ENCODE peak calls at places on chromosomes 7 and 10, in ten cellular contexts. One of them, this sample, is unnamed.

GRCh38 chr7:149717481-149717880 is 55.9 kb downstream of the ZNF467 start:
- DNase-seq in RPMI8226: no peak
- DNase-seq in HS-27A: no peak
- DNase-seq in T follicular helper cell: no peak
- DNase-seq in SW 1271: no peak
- DNase-seq in PC-3: no peak
- DNase-seq in T-helper 2 cell: no peak
- DNase-seq in left lobe of liver: no peak
- DNase-seq in NCI-H446: no peak
- DNase-seq in activated CD8-positive, alpha-beta memory T cell treated with anti-CD3 and anti-CD28 coated beads, Interleukin-2, amount 10 ng/mL, durations not matched to agents 7 days and 5 days: no peak
- DNase-seq in this sample: no peak

GRCh38 chr7:28002638-28003037 is 178.0 kb downstream of the JAZF1 start:
- DNase-seq in RPMI8226: no peak
- DNase-seq in HS-27A: no peak
- DNase-seq in T follicular helper cell: no peak
- DNase-seq in SW 1271: no peak
- DNase-seq in PC-3: peak; percentile 4
- DNase-seq in T-helper 2 cell: no peak
- DNase-seq in left lobe of liver: no peak
- DNase-seq in NCI-H446: no peak
- DNase-seq in activated CD8-positive, alpha-beta memory T cell treated with anti-CD3 and anti-CD28 coated beads, Interleukin-2, amount 10 ng/mL, durations not matched to agents 7 days and 5 days: no peak
- DNase-seq in this sample: no peak

GRCh38 chr10:52283174-52283573 is 30.9 kb upstream of the DKK1 start:
- DNase-seq in RPMI8226: no peak
- DNase-seq in HS-27A: no peak
- DNase-seq in T follicular helper cell: no peak
- DNase-seq in SW 1271: no peak
- DNase-seq in PC-3: peak; percentile 45
- DNase-seq in T-helper 2 cell: no peak
- DNase-seq in left lobe of liver: no peak
- DNase-seq in NCI-H446: no peak
- DNase-seq in activated CD8-positive, alpha-beta memory T cell treated with anti-CD3 and anti-CD28 coated beads, Interleukin-2, amount 10 ng/mL, durations not matched to agents 7 days and 5 days: no peak
- DNase-seq in this sample: no peak

GRCh38 chr7:486216-486743 is 33.4 kb downstream of the PDGFA start:
- DNase-seq in RPMI8226: no peak
- DNase-seq in HS-27A: no peak
- DNase-seq in T follicular helper cell: no peak
- DNase-seq in SW 1271: no peak
- DNase-seq in PC-3: no peak
- DNase-seq in T-helper 2 cell: no peak
- DNase-seq in left lobe of liver: no peak
- DNase-seq in NCI-H446: no peak
- DNase-seq in activated CD8-positive, alpha-beta memory T cell treated with anti-CD3 and anti-CD28 coated beads, Interleukin-2, amount 10 ng/mL, durations not matched to agents 7 days and 5 days: no peak
- DNase-seq in this sample: no peak

GRCh38 chr10:131769691-131770090 is 131.1 kb upstream of the PPP2R2D start:
- DNase-seq in RPMI8226: no peak
- DNase-seq in HS-27A: no peak
- DNase-seq in T follicular helper cell: no peak
- DNase-seq in SW 1271: no peak
- DNase-seq in PC-3: no peak
- DNase-seq in T-helper 2 cell: no peak
- DNase-seq in left lobe of liver: no peak
- DNase-seq in NCI-H446: no peak
- DNase-seq in activated CD8-positive, alpha-beta memory T cell treated with anti-CD3 and anti-CD28 coated beads, Interleukin-2, amount 10 ng/mL, durations not matched to agents 7 days and 5 days: no peak
- DNase-seq in this sample: no peak

GRCh38 chr7:107122483-107122882 is 46.3 kb upstream of the HBP1 start:
- DNase-seq in RPMI8226: no peak
- DNase-seq in HS-27A: no peak
- DNase-seq in T follicular helper cell: no peak
- DNase-seq in SW 1271: no peak
- DNase-seq in PC-3: no peak
- DNase-seq in T-helper 2 cell: no peak
- DNase-seq in left lobe of liver: no peak
- DNase-seq in NCI-H446: no peak
- DNase-seq in activated CD8-positive, alpha-beta memory T cell treated with anti-CD3 and anti-CD28 coated beads, Interleukin-2, amount 10 ng/mL, durations not matched to agents 7 days and 5 days: no peak
- DNase-seq in this sample: no peak

GRCh38 chr10:113965683-113966082 is 78.0 kb upstream of the ADRB1 start:
- DNase-seq in RPMI8226: no peak
- DNase-seq in HS-27A: no peak
- DNase-seq in T follicular helper cell: no peak
- DNase-seq in SW 1271: no peak
- DNase-seq in PC-3: no peak
- DNase-seq in T-helper 2 cell: no peak
- DNase-seq in left lobe of liver: no peak
- DNase-seq in NCI-H446: no peak
- DNase-seq in activated CD8-positive, alpha-beta memory T cell treated with anti-CD3 and anti-CD28 coated beads, Interleukin-2, amount 10 ng/mL, durations not matched to agents 7 days and 5 days: no peak
- DNase-seq in this sample: no peak

GRCh38 chr10:126387931-126388911 is at the start of gene ADAM12:
- DNase-seq in RPMI8226: no peak
- DNase-seq in HS-27A: no peak
- DNase-seq in T follicular helper cell: no peak
- DNase-seq in SW 1271: no peak
- DNase-seq in PC-3: peak; percentile 32
- DNase-seq in T-helper 2 cell: peak; percentile 22
- DNase-seq in left lobe of liver: peak; percentile 46
- DNase-seq in NCI-H446: no peak
- DNase-seq in activated CD8-positive, alpha-beta memory T cell treated with anti-CD3 and anti-CD28 coated beads, Interleukin-2, amount 10 ng/mL, durations not matched to agents 7 days and 5 days: no peak
- DNase-seq in this sample: peak; percentile 51

GRCh38 chr7:135449467-135449866 is 60.4 kb downstream of the CNOT4 start:
- DNase-seq in RPMI8226: no peak
- DNase-seq in HS-27A: no peak
- DNase-seq in T follicular helper cell: no peak
- DNase-seq in SW 1271: no peak
- DNase-seq in PC-3: no peak
- DNase-seq in T-helper 2 cell: no peak
- DNase-seq in left lobe of liver: no peak
- DNase-seq in NCI-H446: no peak
- DNase-seq in activated CD8-positive, alpha-beta memory T cell treated with anti-CD3 and anti-CD28 coated beads, Interleukin-2, amount 10 ng/mL, durations not matched to agents 7 days and 5 days: no peak
- DNase-seq in this sample: no peak

GRCh38 chr7:107643407-107643806 is 17.2 kb upstream of the SLC26A4 start:
- DNase-seq in RPMI8226: no peak
- DNase-seq in HS-27A: no peak
- DNase-seq in T follicular helper cell: no peak
- DNase-seq in SW 1271: no peak
- DNase-seq in PC-3: peak; percentile 72
- DNase-seq in T-helper 2 cell: no peak
- DNase-seq in left lobe of liver: no peak
- DNase-seq in NCI-H446: no peak
- DNase-seq in activated CD8-positive, alpha-beta memory T cell treated with anti-CD3 and anti-CD28 coated beads, Interleukin-2, amount 10 ng/mL, durations not matched to agents 7 days and 5 days: no peak
- DNase-seq in this sample: no peak

GRCh38 chr10:11822809-11823121 is 391 bp upstream of the PROSER2 start:
- DNase-seq in RPMI8226: no peak
- DNase-seq in HS-27A: no peak
- DNase-seq in T follicular helper cell: no peak
- DNase-seq in SW 1271: no peak
- DNase-seq in PC-3: no peak
- DNase-seq in T-helper 2 cell: no peak
- DNase-seq in left lobe of liver: no peak
- DNase-seq in NCI-H446: no peak
- DNase-seq in activated CD8-positive, alpha-beta memory T cell treated with anti-CD3 and anti-CD28 coated beads, Interleukin-2, amount 10 ng/mL, durations not matched to agents 7 days and 5 days: no peak
- DNase-seq in this sample: no peak

GRCh38 chr7:653829-654764 is 72.4 kb upstream of the DNAAF5 start:
- DNase-seq in RPMI8226: no peak
- DNase-seq in HS-27A: no peak
- DNase-seq in T follicular helper cell: no peak
- DNase-seq in SW 1271: no peak
- DNase-seq in PC-3: no peak
- DNase-seq in T-helper 2 cell: no peak
- DNase-seq in left lobe of liver: no peak
- DNase-seq in NCI-H446: no peak
- DNase-seq in activated CD8-positive, alpha-beta memory T cell treated with anti-CD3 and anti-CD28 coated beads, Interleukin-2, amount 10 ng/mL, durations not matched to agents 7 days and 5 days: no peak
- DNase-seq in this sample: no peak

GRCh38 chr10:81018898-81019890 is 481.5 kb downstream of the SH2D4B start:
- DNase-seq in RPMI8226: peak; percentile 34
- DNase-seq in HS-27A: no peak
- DNase-seq in T follicular helper cell: no peak
- DNase-seq in SW 1271: no peak
- DNase-seq in PC-3: peak; percentile 34
- DNase-seq in T-helper 2 cell: peak; percentile 46
- DNase-seq in left lobe of liver: no peak
- DNase-seq in NCI-H446: peak; percentile 6
- DNase-seq in activated CD8-positive, alpha-beta memory T cell treated with anti-CD3 and anti-CD28 coated beads, Interleukin-2, amount 10 ng/mL, durations not matched to agents 7 days and 5 days: no peak
- DNase-seq in this sample: no peak

GRCh38 chr10:10007972-10008371 is 1009.7 kb upstream of the CELF2 start:
- DNase-seq in RPMI8226: peak; percentile 53
- DNase-seq in HS-27A: no peak
- DNase-seq in T follicular helper cell: no peak
- DNase-seq in SW 1271: no peak
- DNase-seq in PC-3: no peak
- DNase-seq in T-helper 2 cell: no peak
- DNase-seq in left lobe of liver: no peak
- DNase-seq in NCI-H446: no peak
- DNase-seq in activated CD8-positive, alpha-beta memory T cell treated with anti-CD3 and anti-CD28 coated beads, Interleukin-2, amount 10 ng/mL, durations not matched to agents 7 days and 5 days: no peak
- DNase-seq in this sample: no peak

GRCh38 chr7:16776053-16776452 is 22.5 kb downstream of the TSPAN13 start:
- DNase-seq in RPMI8226: no peak
- DNase-seq in HS-27A: no peak
- DNase-seq in T follicular helper cell: no peak
- DNase-seq in SW 1271: no peak
- DNase-seq in PC-3: no peak
- DNase-seq in T-helper 2 cell: no peak
- DNase-seq in left lobe of liver: no peak
- DNase-seq in NCI-H446: no peak
- DNase-seq in activated CD8-positive, alpha-beta memory T cell treated with anti-CD3 and anti-CD28 coated beads, Interleukin-2, amount 10 ng/mL, durations not matched to agents 7 days and 5 days: no peak
- DNase-seq in this sample: no peak

GRCh38 chr10:1020460-1020859 is 5.2 kb downstream of the IDI2 start:
- DNase-seq in RPMI8226: no peak
- DNase-seq in HS-27A: no peak
- DNase-seq in T follicular helper cell: no peak
- DNase-seq in SW 1271: no peak
- DNase-seq in PC-3: no peak
- DNase-seq in T-helper 2 cell: no peak
- DNase-seq in left lobe of liver: peak; percentile 43
- DNase-seq in NCI-H446: no peak
- DNase-seq in activated CD8-positive, alpha-beta memory T cell treated with anti-CD3 and anti-CD28 coated beads, Interleukin-2, amount 10 ng/mL, durations not matched to agents 7 days and 5 days: no peak
- DNase-seq in this sample: no peak

GRCh38 chr7:5420108-5420840 is 3.4 kb downstream of the TNRC18 start:
- DNase-seq in RPMI8226: peak; percentile 53
- DNase-seq in HS-27A: no peak
- DNase-seq in T follicular helper cell: no peak
- DNase-seq in SW 1271: no peak
- DNase-seq in PC-3: no peak
- DNase-seq in T-helper 2 cell: no peak
- DNase-seq in left lobe of liver: peak; percentile 62
- DNase-seq in NCI-H446: no peak
- DNase-seq in activated CD8-positive, alpha-beta memory T cell treated with anti-CD3 and anti-CD28 coated beads, Interleukin-2, amount 10 ng/mL, durations not matched to agents 7 days and 5 days: no peak
- DNase-seq in this sample: no peak

GRCh38 chr7:19146699-19147098 is 1.5 kb upstream of the FERD3L start:
- DNase-seq in RPMI8226: peak; percentile 43
- DNase-seq in HS-27A: no peak
- DNase-seq in T follicular helper cell: no peak
- DNase-seq in SW 1271: no peak
- DNase-seq in PC-3: peak; percentile 46
- DNase-seq in T-helper 2 cell: no peak
- DNase-seq in left lobe of liver: no peak
- DNase-seq in NCI-H446: no peak
- DNase-seq in activated CD8-positive, alpha-beta memory T cell treated with anti-CD3 and anti-CD28 coated beads, Interleukin-2, amount 10 ng/mL, durations not matched to agents 7 days and 5 days: no peak
- DNase-seq in this sample: no peak

GRCh38 chr10:95394161-95394880 is 103.5 kb upstream of the PDLIM1 start:
- DNase-seq in RPMI8226: no peak
- DNase-seq in HS-27A: no peak
- DNase-seq in T follicular helper cell: no peak
- DNase-seq in SW 1271: no peak
- DNase-seq in PC-3: peak; percentile 87
- DNase-seq in T-helper 2 cell: peak; percentile 16
- DNase-seq in left lobe of liver: no peak
- DNase-seq in NCI-H446: no peak
- DNase-seq in activated CD8-positive, alpha-beta memory T cell treated with anti-CD3 and anti-CD28 coated beads, Interleukin-2, amount 10 ng/mL, durations not matched to agents 7 days and 5 days: peak; percentile 73
- DNase-seq in this sample: no peak

This sample was measured in hypothalamus.